ENCODE peak calls at places on chromosomes 4 and X, in four cellular contexts. R, L, K and F are unnamed samples.

GRCh38 chr4:155777971-155778710 is 19.3 kb downstream of the GUCY1B1 start:
- DNase-seq in R (no peak), K (no peak), L (peak), F (peak)

GRCh38 chr4:18536420-18536819 is 514.9 kb upstream of the LCORL start:
- DNase-seq in R (no peak), K (no peak), L (no peak), F (no peak)

GRCh38 chr4:22514001-22514400 is 1.9 kb downstream of the ADGRA3 start:
- DNase-seq in K (no peak), R (no peak), L (peak), F (peak)

GRCh38 chr4:113468165-113469022 is 293.1 kb downstream of the CAMK2D start:
- DNase-seq in L (peak), K (peak), R (peak), F (peak)

GRCh38 chr4:125590158-125590557 is 275.4 kb downstream of the FAT4 start:
- DNase-seq in K (no peak), L (no peak), R (no peak), F (no peak)

GRCh38 chrX:129777218-129777768 is 2.5 kb upstream of the SASH3 start:
- DNase-seq in L (no peak), R (no peak), K (peak), F (no peak)

GRCh38 chrX:68994883-68995255 is 166.0 kb downstream of the EFNB1 start:
- DNase-seq in R (peak), L (no peak), K (no peak), F (no peak)

GRCh38 chrX:66902081-66902480 is 263.2 kb upstream of the EDA2R start:
- DNase-seq in R (no peak), L (no peak), K (no peak), F (no peak)

GRCh38 chr4:10173039-10173753 is 56.6 kb upstream of the WDR1 start:
- DNase-seq in K (no peak), L (peak), R (no peak), F (peak)

GRCh38 chr4:121614136-121614535 is 82.6 kb downstream of the ANXA5 start:
- DNase-seq in L (no peak), R (no peak), K (no peak), F (no peak)

GRCh38 chr4:94540476-94540875 is 88.7 kb downstream of the PDLIM5 start:
- DNase-seq in R (no peak), L (no peak), K (no peak), F (no peak)

GRCh38 chrX:118855681-118856310 is 32.2 kb downstream of the ZCCHC12 start:
- DNase-seq in K (no peak), R (no peak), L (no peak), F (no peak)

GRCh38 chr4:74474345-74475099 is 29.6 kb downstream of the AREG start:
- DNase-seq in L (peak), R (no peak), K (no peak), F (peak)

GRCh38 chr4:52001616-52002015 is 18.5 kb downstream of the LRRC66 start:
- DNase-seq in K (no peak), L (peak), R (no peak), F (peak)

GRCh38 chrX:310621-311155 is 7.9 kb downstream of the GTPBP6 start:
- DNase-seq in L (no peak), R (no peak), K (no peak), F (no peak)

GRCh38 chr4:181613210-181613609 is 630.0 kb upstream of the TENM3 start:
- DNase-seq in K (no peak), R (no peak), L (no peak), F (no peak)

GRCh38 chr4:55116450-55116849 is 8.9 kb downstream of the KDR start:
- DNase-seq in L (peak), K (no peak), R (no peak), F (peak)

GRCh38 chr4:99759346-99759984 is 57.2 kb upstream of the DAPP1 start:
- DNase-seq in L (no peak), K (no peak), R (no peak), F (no peak)

GRCh38 chrX:48919947-48920712 is 1.3 kb upstream of the PIM2 start:
- DNase-seq in L (no peak), R (no peak), K (no peak), F (no peak)

GRCh38 chrX:146907391-146908240 is 93.1 kb upstream of the CXorf51A start:
- DNase-seq in K (no peak), R (no peak), L (peak), F (no peak)

GRCh38 chr4:110510955-110511544 is 35.1 kb downstream of the ENPEP start:
- DNase-seq in L (peak), K (no peak), R (peak), F (peak)

GRCh38 chr4:101299899-101300540 is 47.3 kb downstream of the PPP3CA start:
- DNase-seq in L (no peak), K (no peak), R (no peak), F (no peak)

GRCh38 chr4:117267317-117267716 is 181.9 kb upstream of the TRAM1L1 start:
- DNase-seq in K (no peak), L (no peak), R (no peak), F (no peak)

GRCh38 chrX:47204970-47205369 is 11.3 kb downstream of the UBA1 start:
- DNase-seq in K (no peak), L (no peak), R (no peak), F (no peak)

GRCh38 chr4:112651641-112652040 is 14.7 kb downstream of the LARP7 start:
- DNase-seq in K (no peak), L (no peak), R (no peak), F (no peak)

GRCh38 chrX:47579537-47579936 is 2.7 kb upstream of the TIMP1 start:
- DNase-seq in L (peak), R (no peak), K (no peak), F (peak)